ENCODE peak calls at places on chromosome 18, in seven cellular contexts. O is sigmoid colon, C is ovary, N is Peyer's patch, I is breast epithelium, L is heart left ventricle, V is body of pancreas. B is an unnamed sample.

GRCh38 chr18:9029131-9029530 is 73.4 kb upstream of the NDUFV2 start:
- DNase-seq in O (no peak), C (no peak), N (no peak), I (no peak), L (no peak), V (no peak), B (no peak)

GRCh38 chr18:54557958-54558357 is 33.1 kb upstream of the DYNAP start:
- DNase-seq in O (no peak), C (no peak), N (no peak), I (no peak), L (no peak), V (no peak), B (no peak)

GRCh38 chr18:40529478-40529877 is 1425.6 kb upstream of the PIK3C3 start:
- DNase-seq in O (no peak), C (no peak), N (no peak), I (no peak), L (no peak), V (no peak), B (peak; percentile 0)

GRCh38 chr18:76875390-76876330 is 53.3 kb downstream of the ZNF236 start:
- DNase-seq in O (no peak), C (no peak), N (no peak), I (no peak), L (no peak), V (peak; percentile 76), B (no peak)

GRCh38 chr18:59301974-59302373 is 16.5 kb downstream of the CPLX4 start:
- DNase-seq in O (no peak), C (no peak), N (no peak), I (no peak), L (no peak), V (no peak), B (no peak)

GRCh38 chr18:11987527-11987926 is 6.2 kb downstream of the IMPA2 start:
- DNase-seq in O (peak; percentile 70), C (no peak), N (no peak), I (no peak), L (no peak), V (no peak), B (no peak)

GRCh38 chr18:54359233-54359632 is 1.5 kb downstream of the C18orf54 start:
- DNase-seq in O (no peak), C (no peak), N (no peak), I (no peak), L (no peak), V (no peak), B (no peak)

GRCh38 chr18:5914016-5914415 is 18.7 kb upstream of the TMEM200C start:
- DNase-seq in O (no peak), C (no peak), N (no peak), I (no peak), L (no peak), V (no peak), B (no peak)

GRCh38 chr18:48036641-48037421 is 106.4 kb upstream of the SMAD2 start:
- DNase-seq in O (peak; percentile 40), C (no peak), N (no peak), I (peak; percentile 12), L (no peak), V (no peak), B (no peak)

GRCh38 chr18:47418746-47419145 is 167.3 kb upstream of the SKOR2 start:
- DNase-seq in O (no peak), C (no peak), N (no peak), I (no peak), L (no peak), V (no peak), B (peak; percentile 60)

GRCh38 chr18:35141567-35142269 is 99.1 kb upstream of the ZNF397 start:
- DNase-seq in O (no peak), C (no peak), N (no peak), I (no peak), L (no peak), V (no peak), B (no peak)

GRCh38 chr18:68826111-68826510 is 28.2 kb downstream of the CCDC102B start:
- DNase-seq in O (no peak), C (no peak), N (no peak), I (no peak), L (no peak), V (no peak), B (no peak)

GRCh38 chr18:251572-251971 is 16.3 kb downstream of the THOC1 start:
- DNase-seq in O (no peak), C (no peak), N (no peak), I (no peak), L (no peak), V (no peak), B (no peak)

GRCh38 chr18:2442006-2442405 is 129.3 kb downstream of the METTL4 start:
- DNase-seq in O (no peak), C (no peak), N (no peak), I (no peak), L (no peak), V (no peak), B (no peak)

GRCh38 chr18:6409933-6410332 is 4.8 kb downstream of the L3MBTL4 start:
- DNase-seq in O (no peak), C (no peak), N (no peak), I (no peak), L (no peak), V (no peak), B (no peak)

GRCh38 chr18:77733292-77733903 is 483.8 kb downstream of the GALR1 start:
- DNase-seq in O (no peak), C (no peak), N (no peak), I (no peak), L (no peak), V (no peak), B (no peak)

GRCh38 chr18:58788971-58789797 is 75.5 kb upstream of the ZNF532 start:
- DNase-seq in O (no peak), C (peak; percentile 30), N (no peak), I (no peak), L (peak; percentile 69), V (no peak), B (no peak)

GRCh38 chr18:8673276-8674209 is 31.8 kb upstream of the MTCL1 start:
- DNase-seq in O (no peak), C (no peak), N (no peak), I (no peak), L (no peak), V (no peak), B (peak; percentile 31)

GRCh38 chr18:7696846-7697245 is 129.7 kb downstream of the PTPRM start:
- DNase-seq in O (no peak), C (no peak), N (no peak), I (no peak), L (no peak), V (no peak), B (no peak)

GRCh38 chr18:317618-318017 is 49.8 kb upstream of the THOC1 start:
- DNase-seq in O (no peak), C (no peak), N (no peak), I (no peak), L (no peak), V (no peak), B (no peak)

GRCh38 chr18:45687617-45688016 is 36.4 kb upstream of the SLC14A1 start:
- DNase-seq in O (no peak), C (no peak), N (peak; percentile 59), I (no peak), L (no peak), V (no peak), B (no peak)

GRCh38 chr18:59621027-59621426 is 76.2 kb downstream of the CCBE1 start:
- DNase-seq in O (no peak), C (no peak), N (no peak), I (no peak), L (no peak), V (no peak), B (peak; percentile 12)

GRCh38 chr18:42033137-42033810 is 78.2 kb downstream of the PIK3C3 start:
- DNase-seq in O (no peak), C (no peak), N (no peak), I (no peak), L (no peak), V (no peak), B (no peak)

GRCh38 chr18:42041793-42042192 is 86.8 kb downstream of the PIK3C3 start:
- DNase-seq in O (no peak), C (no peak), N (no peak), I (no peak), L (no peak), V (peak; percentile 18), B (no peak)

GRCh38 chr18:42039396-42039795 is 84.4 kb downstream of the PIK3C3 start:
- DNase-seq in O (no peak), C (no peak), N (no peak), I (no peak), L (no peak), V (no peak), B (no peak)

GRCh38 chr18:42038936-42039335 is 83.9 kb downstream of the PIK3C3 start:
- DNase-seq in O (no peak), C (no peak), N (no peak), I (no peak), L (no peak), V (no peak), B (no peak)
- TF ChIP-seq POLR2A in O (no peak), C (no peak), N (no peak), I (no peak), L (no peak), V (no peak), B (no peak)

GRCh38 chr18:80140455-80140985 is 31.5 kb downstream of the ADNP2 start:
- DNase-seq in O (no peak), C (no peak), N (no peak), I (no peak), L (no peak), V (no peak), B (no peak)
- TF ChIP-seq POLR2A in O (no peak), C (no peak), N (no peak), I (no peak), L (no peak), V (no peak), B (no peak)

DNA sequence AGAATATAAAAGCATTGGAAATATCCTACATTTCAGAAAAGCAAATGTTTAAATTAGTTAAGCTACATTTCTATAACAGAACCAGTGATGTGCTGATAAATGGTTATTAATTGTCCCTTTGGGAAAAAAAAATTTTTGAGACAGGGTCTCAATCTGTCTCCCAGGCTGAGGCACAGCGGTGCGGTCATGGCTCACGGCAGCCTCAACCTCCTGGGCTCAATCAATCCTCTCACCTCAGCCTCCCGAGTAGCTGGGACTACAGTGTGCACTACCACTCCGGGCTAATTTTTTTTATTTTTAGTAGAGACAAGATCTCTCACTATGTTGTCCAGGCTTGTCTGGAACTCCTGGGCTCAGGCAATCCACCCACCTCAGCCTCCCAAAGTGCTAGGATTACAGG is 194.8 kb upstream of the SALL3 start:
- DNase-seq in O (no peak), C (no peak), N (no peak), I (no peak), L (peak; percentile 32), V (no peak), B (no peak)
- TF ChIP-seq POLR2A in O (no peak), C (no peak), N (no peak), I (no peak), L (no peak), V (no peak), B (no peak)

DNA sequence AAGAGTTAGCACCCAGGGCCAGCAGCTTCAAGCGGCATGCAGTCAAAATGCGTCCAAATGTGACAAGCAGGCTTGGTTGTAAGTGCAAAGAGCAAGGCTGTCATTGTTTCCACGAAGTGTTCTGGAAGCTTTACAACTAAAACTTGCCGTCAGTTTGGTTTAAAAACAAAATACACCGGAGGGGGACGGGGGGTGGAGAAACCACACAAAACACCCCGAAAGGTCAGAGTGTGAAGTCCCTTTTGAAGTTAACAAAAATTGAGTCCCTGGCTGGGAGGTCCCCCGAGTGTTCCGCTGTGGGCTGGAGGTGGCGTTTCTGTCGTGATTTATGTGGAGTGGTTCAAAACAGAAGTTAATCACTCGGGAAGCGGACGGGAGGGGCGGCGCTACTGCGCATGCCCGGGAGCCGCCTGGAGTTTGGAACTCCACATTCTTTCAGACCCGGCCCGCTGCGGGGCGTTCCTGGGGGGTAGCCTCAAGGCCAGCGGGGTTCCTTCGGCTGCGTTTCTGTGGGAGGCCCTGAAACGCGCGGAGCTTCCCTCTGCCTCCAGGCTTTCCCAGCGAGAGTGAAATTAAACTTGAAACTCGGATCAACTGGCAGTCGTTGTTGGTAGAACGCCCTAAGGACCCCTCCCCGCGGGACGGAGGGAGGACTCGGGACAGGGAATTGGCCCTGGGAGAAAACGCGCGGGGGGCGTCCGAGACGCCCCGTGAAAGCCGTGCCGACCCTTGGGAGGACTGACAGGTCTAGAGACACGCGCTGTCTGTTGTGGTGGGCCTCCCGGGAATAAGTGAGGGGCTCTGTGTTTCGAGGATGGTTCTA is 1.4 kb downstream of the TGIF1 start:
- DNase-seq in O (peak; percentile 97), C (peak; percentile 94), N (peak; percentile 90), I (peak; percentile 97), L (peak; percentile 96), V (peak; percentile 95), B (peak; percentile 50)
- TF ChIP-seq POLR2A in O (peak; percentile 95), C (peak; percentile 80), N (peak; percentile 85), I (peak; percentile 89), L (no peak), V (peak; percentile 93), B (peak; percentile 59)

B was measured in H54.